ENCODE peak calls at places on chromosomes 7 and 10, in six cellular contexts. B is ovary, G is BE2C, L is aorta, E is neural progenitor cell, K is heart left ventricle. P is an unnamed sample. For H3K27me3, the result is how much of the 10 kb centered on the place peaks cover.

GRCh38 chr7:4712371-4713182 is 30.5 kb downstream of the FOXK1 start:
- DNase-seq in E (no peak), B (no peak), L (no peak), K (no peak), G (no peak), P (no peak)

GRCh38 chr10:116555882-116556281 is 10.2 kb downstream of the PNLIP start:
- DNase-seq in K (no peak), B (no peak), L (no peak), G (no peak), E (no peak), P (no peak)

GRCh38 chr7:132435016-132435990 is 141.0 kb downstream of the PLXNA4 start:
- DNase-seq in B (no peak), E (peak), G (peak), K (no peak), L (no peak), P (no peak)

GRCh38 chr7:84746347-84746746 is 440.5 kb downstream of the SEMA3D start:
- DNase-seq in G (no peak), L (no peak), K (no peak), B (no peak), E (no peak), P (no peak)

GRCh38 chr7:159012353-159013069 is 132.2 kb downstream of the VIPR2 start:
- DNase-seq in K (peak), E (no peak), G (no peak), L (peak), B (no peak), P (peak)

GRCh38 chr7:56811081-56811480 is 321.2 kb downstream of the ZNF479 start:
- DNase-seq in E (no peak), K (no peak), B (no peak), G (no peak), L (no peak), P (no peak)

GRCh38 chr10:13614530-13615332 is 28.0 kb downstream of the PRPF18 start:
- DNase-seq in G (peak), L (no peak), B (no peak), K (no peak), E (peak), P (no peak)

GRCh38 chr10:85864866-85865526 is 501.6 kb downstream of the GRID1 start:
- DNase-seq in L (no peak), K (no peak), G (no peak), B (no peak), E (no peak), P (no peak)

GRCh38 chr10:47405829-47406547 is 21.9 kb upstream of the ZNF488 start:
- DNase-seq in K (no peak), L (no peak), B (no peak), E (no peak), G (no peak), P (no peak)

GRCh38 chr7:134767567-134768168 is 11.8 kb upstream of the CALD1 start:
- DNase-seq in K (no peak), G (no peak), B (no peak), L (no peak), E (no peak), P (no peak)

GRCh38 chr7:158030071-158030470 is 557.6 kb downstream of the PTPRN2 start:
- DNase-seq in L (no peak), G (no peak), K (peak), B (no peak), E (peak), P (no peak)

GRCh38 chr10:28914721-28915120 is 237.4 kb downstream of the BAMBI start:
- DNase-seq in L (no peak), K (no peak), E (no peak), B (no peak), G (no peak), P (no peak)

GRCh38 chr7:131836733-131837132 is 280.3 kb upstream of the PODXL start:
- DNase-seq in E (no peak), G (no peak), L (no peak), K (no peak), B (no peak), P (no peak)

GRCh38 chr7:7099584-7100014 is 82.7 kb upstream of the C1GALT1 start:
- DNase-seq in E (peak), G (peak), K (peak), B (peak), L (peak), P (peak)

GRCh38 chr7:100835903-100836811 is 8.8 kb upstream of the EPHB4 start:
- DNase-seq in K (peak), G (no peak), E (peak), L (no peak), B (peak), P (no peak)

GRCh38 chr10:43105119-43105792 is 28.4 kb downstream of the RET start:
- DNase-seq in E (peak), K (peak), L (peak), B (peak), G (peak), P (peak)

GRCh38 chr10:128180843-128181242 is 54.6 kb upstream of the MKI67 start:
- DNase-seq in L (no peak), G (no peak), K (no peak), E (no peak), B (no peak), P (no peak)

GRCh38 chr10:16992611-16993119 is 136.9 kb downstream of the CUBN start:
- DNase-seq in K (no peak), G (no peak), B (no peak), E (no peak), L (no peak), P (no peak)

GRCh38 chr10:48820699-48821098 is 118.9 kb downstream of the LRRC18 start:
- DNase-seq in B (no peak), K (no peak), E (no peak), G (no peak), L (no peak), P (no peak)

GRCh38 chr10:48821692-48822091 is 117.9 kb downstream of the LRRC18 start:
- DNase-seq in B (no peak), E (no peak), G (no peak), L (no peak), K (no peak), P (no peak)

GRCh38 chr10:48820231-48820630 is 119.4 kb downstream of the LRRC18 start:
- DNase-seq in K (no peak), G (no peak), L (no peak), E (no peak), B (no peak), P (no peak)

GRCh38 chr10:48819806-48820205 is 119.8 kb downstream of the LRRC18 start:
- DNase-seq in K (no peak), L (no peak), G (no peak), B (no peak), E (no peak), P (no peak)

GRCh38 chr10:48821111-48821510 is 118.5 kb downstream of the LRRC18 start:
- DNase-seq in L (no peak), E (no peak), K (no peak), B (no peak), G (no peak), P (no peak)
- H3K27me3 ChIP-seq in L (under half), E (under half), K (under half), B (under half), G (under half), P (under half)

DNA sequence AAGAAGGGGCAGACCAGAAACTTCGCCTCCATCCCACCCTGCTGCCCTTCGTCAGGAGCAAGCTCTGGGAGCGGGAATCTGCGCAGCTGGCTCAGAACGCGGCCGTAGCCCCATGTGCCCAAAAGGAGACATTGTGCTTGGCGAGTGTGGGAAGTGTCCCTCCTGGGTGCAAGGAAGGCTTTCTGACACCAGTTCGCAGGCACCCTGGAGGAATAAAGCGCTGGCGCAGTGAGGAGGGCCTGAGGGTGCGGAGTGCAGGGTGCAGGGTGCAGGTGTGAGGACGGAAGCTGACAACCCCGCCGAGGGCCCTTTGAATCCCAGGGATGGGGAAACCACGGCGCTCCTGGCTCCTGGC is 811 bp downstream of the SLIT1 start:
- DNase-seq in B (no peak), G (no peak), K (no peak), L (no peak), E (peak), P (no peak)
- H3K27me3 ChIP-seq in B (under half), G (under half), K (half or more), L (under half), E (half or more), P (under half)

GRCh38 chr10:133144771-133145170 is 15.2 kb upstream of the KNDC1 start:
- DNase-seq in L (no peak), K (peak), B (no peak), G (no peak), E (no peak), P (no peak)
- H3K27me3 ChIP-seq in L (under half), K (under half), B (under half), G (under half), E (under half), P (under half)

GRCh38 chr7:92725161-92725925 is 111.0 kb downstream of the CDK6 start:
- DNase-seq in G (no peak), E (no peak), B (no peak), L (no peak), K (no peak), P (no peak)

GRCh38 chr7:92723205-92723604 is 113.2 kb downstream of the CDK6 start:
- DNase-seq in K (no peak), E (no peak), B (no peak), L (no peak), G (no peak), P (no peak)

GRCh38 chr7:92722541-92722940 is 113.8 kb downstream of the CDK6 start:
- DNase-seq in L (no peak), G (no peak), K (no peak), B (no peak), E (no peak), P (no peak)

GRCh38 chr7:92720604-92721350 is 115.6 kb downstream of the CDK6 start:
- DNase-seq in L (no peak), E (no peak), G (no peak), B (no peak), K (no peak), P (no peak)

DNA sequence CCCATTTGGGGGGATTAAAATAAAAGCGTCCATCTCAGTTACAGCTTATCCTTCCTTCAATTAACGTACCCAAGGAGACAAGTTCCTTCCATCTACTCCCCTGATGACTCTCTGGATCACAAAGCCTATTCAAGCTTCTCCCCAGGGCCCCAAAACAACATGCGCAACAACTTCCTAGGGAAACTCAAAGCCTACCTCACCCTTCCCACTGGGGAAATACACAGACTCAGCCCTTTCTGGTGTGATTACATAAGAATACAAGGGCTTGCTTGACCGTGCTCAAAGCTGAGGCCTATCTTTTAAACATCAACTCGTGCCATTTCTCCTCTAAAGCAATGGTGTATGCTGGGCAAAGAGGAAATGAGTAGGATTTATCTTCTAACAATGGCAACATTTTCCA is 112.4 kb downstream of the CDK6 start:
- DNase-seq in K (no peak), G (no peak), L (no peak), E (peak), B (no peak), P (no peak)
- H3K27me3 ChIP-seq in K (under half), G (under half), L (under half), E (under half), B (under half), P (under half)

GRCh38 chr10:102414749-102415148 is 3.8 kb downstream of the PSD start:
- DNase-seq in E (no peak), B (no peak), L (no peak), G (no peak), K (no peak), P (no peak)
- H3K27me3 ChIP-seq in E (under half), B (under half), L (under half), G (under half), K (half or more), P (under half)